ENCODE peak calls at places on chromosome 20, in six cellular contexts. P, M, R, K, F and Z are unnamed samples. For H3K79me2, the result is how much of the 10 kb centered on the place peaks cover.

GRCh38 chr20:58818585-58819285 is 32.0 kb downstream of the GNAS-AS1 start:
- DNase-seq in P (no peak), K (no peak), R (peak), F (no peak), M (no peak), Z (no peak)

GRCh38 chr20:51404297-51405060 is 138.0 kb downstream of the NFATC2 start:
- DNase-seq in M (peak), K (no peak), R (peak), F (peak), P (no peak), Z (no peak)

GRCh38 chr20:24492698-24493097 is 23.3 kb downstream of the SYNDIG1 start:
- DNase-seq in R (no peak), K (no peak), F (no peak), P (no peak), M (no peak), Z (no peak)

GRCh38 chr20:19628570-19629134 is 129.4 kb upstream of the RIN2 start:
- DNase-seq in P (peak), M (peak), R (peak), F (peak), K (peak), Z (peak)

GRCh38 chr20:38392356-38392755 is 42.8 kb downstream of the SNHG17 start:
- DNase-seq in F (no peak), R (no peak), M (no peak), K (peak), P (no peak), Z (no peak)

GRCh38 chr20:40331249-40331648 is 357.8 kb downstream of the MAFB start:
- DNase-seq in M (no peak), F (no peak), R (no peak), P (no peak), K (no peak), Z (no peak)

GRCh38 chr20:37408202-37408929 is 62.4 kb downstream of the SRC start:
- DNase-seq in F (no peak), M (no peak), K (no peak), P (no peak), R (no peak), Z (no peak)

GRCh38 chr20:25233016-25233772 is 14.7 kb upstream of the PYGB start:
- DNase-seq in R (peak), P (peak), M (no peak), K (no peak), F (no peak), Z (peak)

GRCh38 chr20:2299301-2299700 is 3.5 kb downstream of the TGM3 start:
- DNase-seq in M (no peak), R (no peak), P (no peak), K (no peak), F (no peak), Z (no peak)

GRCh38 chr20:35307666-35308653 is 15.7 kb upstream of the FAM83C start:
- DNase-seq in K (no peak), M (no peak), R (peak), P (peak), F (no peak), Z (peak)

GRCh38 chr20:7038029-7038428 is 270.5 kb downstream of the BMP2 start:
- DNase-seq in M (no peak), K (no peak), F (no peak), R (peak), P (no peak), Z (no peak)

GRCh38 chr20:59912609-59913008 is 20.8 kb downstream of the SYCP2 start:
- DNase-seq in K (no peak), R (no peak), F (no peak), P (no peak), M (no peak), Z (no peak)

GRCh38 chr20:12255571-12255970 is 337.9 kb downstream of the BTBD3 start:
- DNase-seq in M (no peak), P (no peak), F (no peak), K (no peak), R (no peak), Z (no peak)

GRCh38 chr20:21046413-21047070 is 59.6 kb downstream of the LINC00237 start:
- DNase-seq in R (no peak), K (no peak), M (no peak), F (no peak), P (no peak), Z (no peak)

GRCh38 chr20:41110930-41111577 is 26.3 kb upstream of the PLCG1 start:
- DNase-seq in P (no peak), K (no peak), F (no peak), M (no peak), R (no peak), Z (no peak)

GRCh38 chr20:1434571-1435336 is 31.9 kb downstream of the NSFL1C start:
- DNase-seq in R (peak), P (peak), F (peak), K (no peak), M (peak), Z (peak)

GRCh38 chr20:39117486-39117885 is 155.3 kb downstream of the DHX35 start:
- DNase-seq in K (peak), R (peak), F (no peak), M (no peak), P (peak), Z (peak)

GRCh38 chr20:50099121-50099520 is 13.8 kb downstream of the UBE2V1 start:
- DNase-seq in P (no peak), K (no peak), F (no peak), M (no peak), R (no peak), Z (no peak)

GRCh38 chr20:50098259-50098658 is 14.7 kb downstream of the UBE2V1 start:
- DNase-seq in P (no peak), K (no peak), F (no peak), R (no peak), M (no peak), Z (no peak)

GRCh38 chr20:50095476-50096078 is 17.4 kb downstream of the UBE2V1 start:
- DNase-seq in K (no peak), R (no peak), F (no peak), P (no peak), M (no peak), Z (no peak)

GRCh38 chr20:50094522-50094921 is 18.4 kb downstream of the UBE2V1 start:
- DNase-seq in P (no peak), M (no peak), K (no peak), R (no peak), F (no peak), Z (no peak)

DNA sequence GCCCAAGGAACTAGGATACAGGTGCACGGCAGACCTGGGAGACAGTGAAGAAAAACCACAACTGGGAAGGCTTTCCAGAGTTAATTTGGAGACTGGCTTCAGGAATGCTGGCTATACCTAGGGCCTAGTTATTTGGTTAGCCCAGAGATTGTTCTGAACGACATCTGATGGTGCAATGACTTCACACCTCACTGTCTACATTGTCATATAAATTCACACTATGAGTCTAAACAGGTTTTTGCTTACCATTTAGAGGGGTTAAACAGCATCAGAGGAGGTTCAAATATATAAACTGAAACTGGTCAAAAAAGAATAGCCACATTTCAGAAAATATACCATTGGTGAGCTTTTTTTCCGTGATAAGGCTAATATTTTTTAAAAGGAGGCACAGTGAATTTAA is 16.7 kb downstream of the UBE2V1 start:
- DNase-seq in P (no peak), R (no peak), F (no peak), K (no peak), M (no peak), Z (no peak)
- H3K79me2 ChIP-seq in P (half or more), R (half or more), F (half or more), K (half or more), M (half or more), Z (half or more)

GRCh38 chr20:57437267-57437666 is 46.1 kb downstream of the RBM38 start:
- DNase-seq in K (no peak), F (no peak), P (no peak), M (no peak), R (no peak), Z (no peak)

GRCh38 chr20:57436223-57436545 is 45.0 kb downstream of the RBM38 start:
- DNase-seq in P (no peak), K (no peak), M (no peak), F (no peak), R (no peak), Z (no peak)

GRCh38 chr20:57439432-57439831 is 48.2 kb downstream of the RBM38 start:
- DNase-seq in F (no peak), R (no peak), K (no peak), M (no peak), P (no peak), Z (no peak)

GRCh38 chr20:57438552-57438951 is 47.4 kb downstream of the RBM38 start:
- DNase-seq in P (no peak), R (no peak), F (no peak), M (no peak), K (no peak), Z (no peak)

GRCh38 chr20:57437672-57438330 is 46.6 kb downstream of the RBM38 start:
- DNase-seq in F (no peak), M (no peak), R (no peak), K (no peak), P (no peak), Z (no peak)
- H3K79me2 ChIP-seq in F (under half), M (under half), R (under half), K (under half), P (under half), Z (under half)

GRCh38 chr20:49711331-49711987 is 2.2 kb downstream of the B4GALT5 start:
- DNase-seq in P (no peak), K (no peak), M (no peak), F (no peak), R (no peak), Z (no peak)

GRCh38 chr20:49712118-49712517 is 1.6 kb downstream of the B4GALT5 start:
- DNase-seq in F (no peak), P (no peak), K (no peak), M (no peak), R (no peak), Z (no peak)

GRCh38 chr20:49715466-49715865 is 1.8 kb upstream of the B4GALT5 start:
- DNase-seq in K (no peak), P (no peak), M (no peak), F (no peak), R (no peak), Z (no peak)

GRCh38 chr20:49713779-49714712 is at the start of gene B4GALT5:
- DNase-seq in R (peak), K (peak), M (peak), F (peak), P (peak), Z (peak)

GRCh38 chr20:49712918-49713778 is 530 bp downstream of the B4GALT5 start:
- DNase-seq in P (no peak), R (no peak), F (peak), K (no peak), M (peak), Z (peak)
- H3K79me2 ChIP-seq in P (under half), R (half or more), F (under half), K (half or more), M (half or more), Z (half or more)

GRCh38 chr20:63066506-63067265 is 59.9 kb upstream of the BHLHE23 start:
- DNase-seq in P (no peak), M (no peak), F (no peak), R (no peak), K (no peak), Z (no peak)
- H3K79me2 ChIP-seq in P (under half), M (under half), F (under half), R (under half), K (under half), Z (under half)

DNA sequence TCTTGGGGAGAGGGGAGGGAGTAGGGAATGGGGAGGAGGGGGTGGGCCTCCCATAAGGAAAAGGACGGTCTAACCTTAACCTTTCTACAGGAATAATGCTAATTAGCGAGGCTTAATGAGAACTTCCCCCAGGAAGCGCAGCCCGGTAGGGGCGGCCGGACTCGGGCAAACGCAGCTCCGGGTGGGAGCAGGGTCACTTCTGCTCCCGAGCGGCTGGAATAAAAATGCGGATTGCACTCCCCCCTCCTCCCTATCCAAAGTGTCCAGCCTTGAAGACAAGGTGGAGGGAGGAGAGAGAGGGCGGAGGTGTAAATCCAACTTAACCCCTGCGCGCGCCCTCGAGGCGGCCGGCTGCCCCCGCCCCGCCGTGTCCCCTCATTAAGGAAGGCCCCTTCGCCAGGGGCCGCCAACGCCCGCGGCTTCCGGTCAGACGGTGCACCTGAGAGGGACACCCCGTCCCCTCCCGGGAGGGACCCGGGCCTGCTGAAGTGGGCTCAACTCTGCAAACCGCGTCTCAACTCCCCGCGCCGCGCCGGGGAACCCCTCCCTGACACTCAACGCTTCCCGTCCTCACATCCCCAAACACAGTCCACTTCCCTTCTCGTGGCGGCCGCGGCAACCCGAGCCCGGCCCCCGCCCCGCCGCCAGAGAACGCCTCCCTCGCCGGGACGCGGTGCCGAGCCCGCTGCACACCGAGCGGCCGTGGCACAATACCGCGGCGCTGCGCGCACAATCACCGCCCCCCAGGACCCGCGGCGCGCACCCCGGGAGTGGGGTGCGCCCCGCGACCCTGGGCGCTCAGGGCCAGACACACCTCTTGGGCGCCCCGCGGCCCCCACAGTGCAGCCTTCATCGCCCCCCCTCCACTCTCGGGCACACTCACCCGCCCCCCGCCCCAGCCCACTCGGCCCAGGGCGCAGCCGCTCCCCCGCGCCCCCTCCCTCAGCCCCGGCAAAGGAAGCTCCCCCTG is 102.6 kb downstream of the NOL4L start:
- DNase-seq in P (no peak), M (no peak), K (no peak), F (no peak), R (no peak), Z (peak)
- H3K79me2 ChIP-seq in P (under half), M (under half), K (under half), F (under half), R (half or more), Z (half or more)

DNA sequence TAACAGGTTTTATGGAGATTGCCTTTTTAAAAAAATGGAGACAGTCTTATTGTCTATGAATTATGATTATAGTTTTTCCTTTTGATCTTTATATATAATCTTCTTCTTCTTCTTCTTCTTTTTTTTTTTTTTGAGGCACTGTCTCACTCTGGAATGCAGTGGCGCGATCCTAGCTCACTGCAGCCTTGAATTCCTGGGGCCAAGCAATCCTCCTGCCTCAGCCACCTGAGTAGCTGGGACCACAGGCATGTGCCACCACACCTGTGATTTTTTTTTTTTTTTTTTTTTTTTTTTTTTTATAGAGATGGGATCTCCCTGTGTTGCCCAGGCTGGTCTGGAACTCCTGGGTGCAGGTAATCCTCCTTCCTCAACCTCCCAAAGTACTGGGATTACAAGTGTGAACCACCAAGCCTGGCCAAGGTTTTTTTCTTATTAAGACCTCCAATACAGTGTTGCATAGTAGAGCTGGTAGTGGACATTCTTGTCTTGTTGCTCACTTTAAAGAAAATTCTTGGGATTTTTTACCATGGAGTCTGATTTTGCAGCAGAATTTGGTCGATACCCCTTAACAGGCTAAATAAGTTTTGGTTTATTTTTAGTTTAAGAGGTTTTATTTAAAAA is 46.5 kb downstream of the STK4 start:
- DNase-seq in M (no peak), R (peak), P (peak), F (no peak), K (no peak), Z (no peak)
- H3K79me2 ChIP-seq in M (half or more), R (under half), P (under half), F (half or more), K (under half), Z (under half)

GRCh38 chr20:47297746-47298145 is 58.8 kb downstream of the ZMYND8 start:
- DNase-seq in R (no peak), K (no peak), M (no peak), F (no peak), P (no peak), Z (no peak)
- H3K79me2 ChIP-seq in R (under half), K (under half), M (half or more), F (under half), P (under half), Z (under half)

GRCh38 chr20:49279677-49280462 is 2.0 kb upstream of the ZNFX1 start:
- DNase-seq in R (no peak), P (peak), F (peak), K (no peak), M (no peak), Z (no peak)
- H3K79me2 ChIP-seq in R (half or more), P (half or more), F (half or more), K (half or more), M (half or more), Z (half or more)

DNA sequence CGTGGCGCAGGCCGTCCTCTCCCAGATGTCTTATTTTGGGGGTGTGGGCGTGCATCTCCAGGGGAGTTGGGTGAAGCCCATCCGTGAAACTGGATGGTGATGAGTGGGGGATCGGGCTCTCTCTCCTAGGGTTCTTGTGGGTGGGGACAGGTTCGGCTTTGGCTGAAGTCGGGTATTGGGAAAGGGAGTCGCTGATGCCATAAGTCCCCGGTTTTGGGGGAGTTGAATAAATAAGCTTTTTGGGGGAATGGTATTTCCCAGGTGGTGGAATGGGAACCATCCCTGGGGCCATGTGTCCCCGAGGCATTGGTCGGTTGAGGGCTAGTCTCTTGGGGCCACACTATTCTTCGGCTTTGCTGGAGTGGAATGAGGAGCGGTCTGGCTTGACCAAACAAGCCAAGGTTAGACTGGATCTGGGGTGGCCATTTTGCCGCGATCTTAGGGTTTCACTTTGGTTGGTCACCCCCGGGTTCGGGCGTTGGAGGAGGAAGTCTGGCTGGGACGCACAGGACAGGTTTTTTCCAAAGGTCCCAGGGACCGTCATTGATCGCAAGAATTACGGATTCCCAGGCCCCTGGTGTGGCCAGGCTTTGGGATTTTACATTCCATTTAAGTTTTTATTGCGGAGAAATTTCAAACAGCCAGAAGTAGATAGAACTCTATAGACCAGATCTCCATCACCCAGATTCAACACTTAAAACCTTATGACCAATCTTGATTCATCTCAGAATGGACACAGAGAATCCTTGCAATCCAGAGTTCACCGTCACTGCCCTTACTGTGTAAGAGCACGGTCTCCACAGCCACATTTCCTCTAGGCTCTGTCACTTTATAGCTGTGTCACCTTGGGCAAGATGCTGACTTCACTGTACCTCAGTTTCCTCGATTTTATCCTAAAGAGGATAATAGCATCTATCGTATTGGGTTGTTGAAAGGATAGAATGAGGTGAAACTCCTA is 700 bp downstream of the ZNF133 start:
- DNase-seq in K (no peak), P (peak), M (no peak), R (peak), F (no peak), Z (no peak)
- H3K79me2 ChIP-seq in K (under half), P (under half), M (under half), R (half or more), F (under half), Z (under half)

DNA sequence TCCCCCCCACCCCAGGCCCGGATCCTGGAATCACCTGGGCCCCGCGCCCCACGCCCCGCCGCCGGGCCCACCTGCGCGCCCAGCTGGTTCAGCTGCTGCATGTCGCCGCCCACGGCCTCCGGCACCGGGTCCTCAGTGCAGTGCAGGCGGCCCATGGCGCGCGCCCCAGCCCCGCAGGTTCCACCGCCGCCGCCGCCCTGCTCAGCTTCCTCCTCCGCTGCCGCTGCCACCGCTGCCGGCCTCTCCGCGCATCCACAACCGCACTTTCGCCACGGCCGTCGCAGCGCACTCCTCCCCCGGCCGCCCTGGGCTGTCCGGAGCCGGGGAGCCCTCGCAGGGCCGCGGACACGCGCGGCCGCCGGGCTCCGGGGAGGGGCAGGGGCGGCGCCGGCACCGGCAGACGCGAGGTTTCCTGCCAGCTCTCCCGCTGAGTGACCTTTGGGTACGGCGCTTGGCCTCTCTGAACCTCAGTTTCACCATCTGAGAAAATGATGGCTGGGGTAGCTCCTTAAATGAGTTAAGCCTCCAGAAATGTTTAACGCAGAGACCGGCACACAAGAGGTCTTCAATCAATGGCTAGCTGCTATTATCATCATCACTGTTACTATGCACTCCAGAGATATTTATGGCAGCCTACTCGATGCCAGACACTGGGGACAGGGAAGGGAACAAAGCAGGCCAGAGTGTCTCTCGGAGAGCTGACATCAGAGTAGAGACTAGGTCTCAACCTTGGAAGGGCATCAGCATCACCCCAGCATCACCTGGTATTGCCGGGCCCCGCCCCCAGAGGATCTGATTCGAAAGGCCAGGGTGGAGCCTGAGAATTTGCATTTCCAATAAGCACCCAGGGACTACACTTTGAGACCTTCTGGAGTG is at the start of gene COMMD7:
- DNase-seq in R (no peak), M (peak), K (no peak), F (peak), P (peak), Z (peak)
- H3K79me2 ChIP-seq in R (under half), M (under half), K (under half), F (under half), P (under half), Z (under half)